ENCODE peak calls at places on chromosomes 3 and 15, in five cellular contexts. Q is GM23248; T is CD8-positive, alpha-beta T cell; L is uterus; F is mesendoderm. N is an unnamed sample.

GRCh38 chr3:159978353-159978752 is 10.3 kb upstream of the IL12A start:
- DNase-seq in Q (no peak), L (no peak), T (no peak), F (no peak), N (peak; percentile 65)

GRCh38 chr15:42279234-42279723 is 6.0 kb upstream of the TMEM87A start:
- DNase-seq in Q (no peak), T (no peak), L (no peak), F (no peak), N (no peak)

GRCh38 chr3:124260206-124260915 is 268.4 kb upstream of the ROPN1 start:
- DNase-seq in L (peak; percentile 71), T (no peak), F (peak; percentile 40), Q (peak; percentile 96), N (no peak)

GRCh38 chr15:35306361-35306981 is 221.4 kb upstream of the NANOGP8 start:
- DNase-seq in F (peak; percentile 38), Q (peak; percentile 74), L (no peak), T (no peak), N (peak; percentile 79)

GRCh38 chr15:80325206-80325605 is 73.2 kb upstream of the CTXND1 start:
- DNase-seq in T (no peak), L (no peak), F (no peak), Q (no peak), N (no peak)

GRCh38 chr3:12969487-12969886 is 103.7 kb downstream of the IQSEC1 start:
- DNase-seq in F (no peak), Q (no peak), T (no peak), L (no peak), N (peak; percentile 32)

GRCh38 chr15:57146394-57147140 is 228.1 kb downstream of the TCF12 start:
- DNase-seq in Q (peak; percentile 78), T (no peak), L (no peak), F (peak; percentile 43), N (peak; percentile 38)

GRCh38 chr3:192833177-192833890 is 84.3 kb downstream of the MB21D2 start:
- DNase-seq in T (no peak), L (no peak), Q (peak; percentile 81), F (no peak), N (no peak)

GRCh38 chr15:91852741-91853500 is 587 bp upstream of the SLCO3A1 start:
- DNase-seq in T (peak; percentile 70), F (peak; percentile 72), Q (peak; percentile 86), L (peak; percentile 73), N (peak; percentile 77)

GRCh38 chr3:8778475-8778874 is 9.1 kb upstream of the OXTR start:
- DNase-seq in T (no peak), L (no peak), F (no peak), Q (peak; percentile 67), N (no peak)

GRCh38 chr3:10198226-10198625 is 33.5 kb downstream of the IRAK2 start:
- DNase-seq in T (no peak), F (no peak), Q (no peak), L (no peak), N (no peak)
- H3K4me1 ChIP-seq in T (peaks cover 65% of the 10 kb centered on the region), F (no peaks in the 10 kb centered on the region), Q (peaks cover 35% of the 10 kb centered on the region), L (peaks cover 14% of the 10 kb centered on the region), N (peaks cover 21% of the 10 kb centered on the region)

GRCh38 chr3:65864357-65864904 is 174.3 kb downstream of the MAGI1 start:
- DNase-seq in F (no peak), Q (no peak), L (no peak), T (no peak), N (no peak)
- H3K27ac ChIP-seq in F (no peak overlapping the region), Q (no peak overlapping the region), L (no peak overlapping the region), T (no peak overlapping the region), N (no peak overlapping the region)

GRCh38 chr3:23823620-23824019 is 17.9 kb downstream of the UBE2E1 start:
- DNase-seq in L (no peak), Q (no peak), F (no peak), T (no peak), N (no peak)
- H3K4me1 ChIP-seq in L (no peaks in the 10 kb centered on the region), Q (no peaks in the 10 kb centered on the region), F (peaks cover 3% of the 10 kb centered on the region), T (no peaks in the 10 kb centered on the region), N (peaks cover 5% of the 10 kb centered on the region)

DNA sequence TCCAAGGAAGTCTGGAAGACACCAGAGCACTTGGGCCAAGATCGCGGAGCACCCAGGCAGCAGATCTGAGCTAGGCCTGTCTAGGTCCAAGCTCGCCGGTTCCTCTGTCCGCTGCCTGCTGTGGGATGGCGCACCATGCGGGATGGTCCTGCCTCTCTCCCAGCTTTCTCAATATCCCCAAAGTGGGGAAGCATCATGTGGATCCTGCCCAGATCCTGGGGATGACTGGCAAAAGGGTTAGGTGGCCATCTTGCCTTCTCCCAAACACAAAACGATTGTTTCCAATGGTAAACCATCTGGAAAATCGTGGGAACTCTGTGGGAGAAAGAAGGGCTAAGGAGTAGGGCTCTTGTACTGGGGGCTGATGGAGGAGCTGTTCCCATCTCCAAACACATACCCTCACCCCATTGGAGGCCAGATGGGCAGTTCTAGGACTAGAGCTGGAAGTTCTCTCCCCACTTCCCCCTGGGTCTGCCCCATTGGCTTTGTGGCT is 8.9 kb downstream of the PRKCD start:
- DNase-seq in Q (no peak), L (no peak), F (no peak), T (no peak), N (no peak)
- H3K27ac ChIP-seq in Q (no peak overlapping the region), L (no peak overlapping the region), F (no peak overlapping the region), T (no peak overlapping the region), N (peak overlapping the region; percentile 71)

DNA sequence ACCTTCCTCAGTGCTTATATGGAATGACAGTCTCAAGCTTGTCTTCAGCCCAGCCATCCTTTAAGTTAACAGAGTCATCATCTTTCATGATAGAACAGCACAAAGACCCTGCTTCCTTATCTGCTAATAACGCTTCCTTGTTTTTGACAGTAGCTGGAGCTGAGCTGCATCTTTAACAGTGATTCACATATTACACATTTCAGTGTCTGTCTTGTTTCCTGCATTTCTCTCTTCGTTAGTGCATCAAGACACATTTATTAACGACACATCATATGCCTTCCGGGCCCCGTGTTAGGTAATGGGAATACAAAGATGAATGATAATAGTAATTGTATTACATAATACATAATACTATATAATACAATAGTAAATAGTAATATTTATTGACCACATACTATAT is 30.2 kb upstream of the GREM1 start:
- DNase-seq in L (no peak), Q (peak; percentile 84), T (no peak), F (no peak), N (no peak)
- H3K4me1 ChIP-seq in L (peaks cover 6% of the 10 kb centered on the region), Q (peaks cover 56% of the 10 kb centered on the region), T (no peaks in the 10 kb centered on the region), F (peaks cover 3% of the 10 kb centered on the region), N (peaks cover 11% of the 10 kb centered on the region)

DNA sequence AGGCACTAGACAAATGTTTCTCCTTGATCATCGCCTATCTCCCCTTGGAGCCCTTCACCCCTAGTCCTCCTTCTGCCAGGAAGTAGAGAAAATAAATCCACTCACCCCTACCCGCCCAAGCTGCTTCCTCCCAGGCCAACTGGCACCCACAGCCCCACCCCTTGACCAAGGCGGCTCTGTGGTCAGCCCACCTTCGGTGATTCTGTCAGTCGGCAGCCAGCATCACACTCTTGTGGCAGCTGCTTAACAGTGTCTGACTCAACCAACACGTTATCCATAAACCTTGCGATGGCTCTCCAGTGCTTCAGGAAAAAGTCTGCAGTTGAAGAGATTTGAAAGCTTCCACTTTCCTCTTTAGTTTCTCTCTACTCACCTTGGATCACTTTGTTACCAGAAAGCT is 7.6 kb downstream of the SHF start:
- DNase-seq in L (no peak), T (peak; percentile 37), Q (no peak), F (no peak), N (no peak)
- H3K27ac ChIP-seq in L (no peak overlapping the region), T (no peak overlapping the region), Q (no peak overlapping the region), F (no peak overlapping the region), N (no peak overlapping the region)

DNA sequence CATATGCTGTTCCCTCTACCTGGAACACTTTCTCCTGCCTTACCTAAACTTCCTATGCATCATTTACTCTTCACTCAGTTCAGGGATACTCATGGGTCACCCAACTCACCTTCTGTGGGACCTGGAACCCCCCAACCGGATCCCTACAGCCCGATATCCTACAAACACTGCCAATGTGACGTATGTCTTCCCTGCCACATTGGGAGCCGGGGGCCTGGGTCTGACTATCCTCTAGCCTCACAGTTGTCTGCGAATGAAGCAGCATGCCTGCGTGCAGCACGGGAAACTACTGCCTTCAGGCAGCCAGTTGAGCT is 405 bp downstream of the NPRL2 start:
- DNase-seq in L (no peak), T (no peak), F (no peak), Q (no peak), N (no peak)
- H3K4me1 ChIP-seq in L (no peaks in the 10 kb centered on the region), T (peaks cover 59% of the 10 kb centered on the region), F (peaks cover 8% of the 10 kb centered on the region), Q (peaks cover 20% of the 10 kb centered on the region), N (peaks cover 25% of the 10 kb centered on the region)

GRCh38 chr15:36599824-36600365 is 20.5 kb downstream of the CDIN1 start:
- DNase-seq in Q (no peak), F (no peak), T (no peak), L (no peak), N (no peak)
- H3K27ac ChIP-seq in Q (no peak overlapping the region), F (no peak overlapping the region), T (no peak overlapping the region), L (peak overlapping the region; percentile 89), N (no peak overlapping the region)

GRCh38 chr3:49864505-49864904 is 5.2 kb downstream of the CAMKV start:
- DNase-seq in F (no peak), T (no peak), L (no peak), Q (no peak), N (no peak)

GRCh38 chr3:49856181-49857005 is at the start of gene TRAIP:
- DNase-seq in L (peak; percentile 96), F (peak; percentile 96), Q (peak; percentile 98), T (peak; percentile 94), N (peak; percentile 97)

GRCh38 chr3:49865198-49865784 is 4.4 kb downstream of the CAMKV start:
- DNase-seq in L (no peak), F (no peak), Q (no peak), T (no peak), N (no peak)

GRCh38 chr3:49855662-49856061 is 702 bp downstream of the TRAIP start:
- DNase-seq in F (no peak), L (no peak), Q (no peak), T (no peak), N (no peak)

GRCh38 chr3:49859576-49860305 is 3.4 kb upstream of the TRAIP start:
- DNase-seq in T (no peak), F (no peak), L (no peak), Q (no peak), N (no peak)
- H3K4me1 ChIP-seq in T (peaks cover 14% of the 10 kb centered on the region), F (peaks cover 3% of the 10 kb centered on the region), L (no peaks in the 10 kb centered on the region), Q (no peaks in the 10 kb centered on the region), N (no peaks in the 10 kb centered on the region)

N was measured in hepatocyte.